ENCODE peak calls at places on chromosomes 12 and 14, in nine cellular contexts. One of them, this sample, is unnamed. For H3K4me1 and H3K36me3, the result is how much of the 10 kb centered on the place peaks cover.

GRCh38 chr12:78864483-78865296 is at the start of gene SYT1:
- DNase-seq in pancreas: peak
- DNase-seq in Peyer's patch: peak
- DNase-seq in PC-3: peak
- DNase-seq in DND-41: no peak
- DNase-seq in GM23248: peak
- DNase-seq in heart right ventricle: no peak
- DNase-seq in PC-9: peak
- DNase-seq in cardiac muscle cell: peak
- DNase-seq in this sample: no peak

GRCh38 chr14:96624661-96625435 is 122.7 kb downstream of the PAPOLA start:
- DNase-seq in pancreas: no peak
- DNase-seq in Peyer's patch: no peak
- DNase-seq in PC-3: no peak
- DNase-seq in DND-41: no peak
- DNase-seq in GM23248: peak
- DNase-seq in heart right ventricle: no peak
- DNase-seq in PC-9: no peak
- DNase-seq in cardiac muscle cell: no peak
- DNase-seq in this sample: no peak

GRCh38 chr12:90058721-90059120 is 350.1 kb upstream of the ATP2B1 start:
- DNase-seq in pancreas: no peak
- DNase-seq in Peyer's patch: no peak
- DNase-seq in PC-3: peak
- DNase-seq in DND-41: no peak
- DNase-seq in GM23248: peak
- DNase-seq in heart right ventricle: peak
- DNase-seq in PC-9: no peak
- DNase-seq in cardiac muscle cell: no peak
- DNase-seq in this sample: no peak

GRCh38 chr14:31297701-31298344 is 90.2 kb upstream of the HECTD1 start:
- DNase-seq in pancreas: no peak
- DNase-seq in Peyer's patch: no peak
- DNase-seq in PC-3: peak
- DNase-seq in DND-41: no peak
- DNase-seq in GM23248: peak
- DNase-seq in heart right ventricle: no peak
- DNase-seq in PC-9: no peak
- DNase-seq in cardiac muscle cell: no peak
- DNase-seq in this sample: no peak

GRCh38 chr14:94659953-94660946 is 48.1 kb downstream of the SERPINA3 start:
- DNase-seq in pancreas: no peak
- DNase-seq in Peyer's patch: no peak
- DNase-seq in PC-3: no peak
- DNase-seq in DND-41: no peak
- DNase-seq in GM23248: peak
- DNase-seq in heart right ventricle: no peak
- DNase-seq in PC-9: no peak
- DNase-seq in cardiac muscle cell: no peak
- DNase-seq in this sample: no peak

GRCh38 chr14:55448146-55448614 is 7.8 kb upstream of the TBPL2 start:
- DNase-seq in pancreas: no peak
- DNase-seq in Peyer's patch: no peak
- DNase-seq in PC-3: peak
- DNase-seq in DND-41: no peak
- DNase-seq in GM23248: peak
- DNase-seq in heart right ventricle: peak
- DNase-seq in PC-9: peak
- DNase-seq in cardiac muscle cell: no peak
- DNase-seq in this sample: no peak

GRCh38 chr12:98983647-98984046 is 338.6 kb downstream of the APAF1 start:
- DNase-seq in pancreas: no peak
- DNase-seq in Peyer's patch: no peak
- DNase-seq in PC-3: no peak
- DNase-seq in DND-41: no peak
- DNase-seq in GM23248: peak
- DNase-seq in heart right ventricle: no peak
- DNase-seq in PC-9: no peak
- DNase-seq in cardiac muscle cell: no peak
- DNase-seq in this sample: no peak

GRCh38 chr14:29242755-29243340 is 476.3 kb downstream of the FOXG1 start:
- DNase-seq in pancreas: no peak
- DNase-seq in Peyer's patch: no peak
- DNase-seq in PC-3: peak
- DNase-seq in DND-41: no peak
- DNase-seq in GM23248: peak
- DNase-seq in heart right ventricle: no peak
- DNase-seq in PC-9: no peak
- DNase-seq in cardiac muscle cell: no peak
- DNase-seq in this sample: no peak

GRCh38 chr12:14873440-14874185 is 12.0 kb downstream of the MGP start:
- DNase-seq in pancreas: no peak
- DNase-seq in Peyer's patch: no peak
- DNase-seq in PC-3: no peak
- DNase-seq in DND-41: no peak
- DNase-seq in GM23248: no peak
- DNase-seq in heart right ventricle: no peak
- DNase-seq in PC-9: no peak
- DNase-seq in cardiac muscle cell: no peak
- DNase-seq in this sample: no peak

GRCh38 chr12:91017511-91018263 is 12.9 kb upstream of the EPYC start:
- DNase-seq in pancreas: no peak
- DNase-seq in Peyer's patch: no peak
- DNase-seq in PC-3: no peak
- DNase-seq in DND-41: no peak
- DNase-seq in GM23248: no peak
- DNase-seq in heart right ventricle: no peak
- DNase-seq in PC-9: no peak
- DNase-seq in cardiac muscle cell: no peak
- DNase-seq in this sample: no peak

GRCh38 chr14:26702721-26703250 is 105.0 kb upstream of the NOVA1 start:
- DNase-seq in pancreas: no peak
- DNase-seq in Peyer's patch: no peak
- DNase-seq in PC-3: peak
- DNase-seq in DND-41: no peak
- DNase-seq in GM23248: peak
- DNase-seq in heart right ventricle: no peak
- DNase-seq in PC-9: no peak
- DNase-seq in cardiac muscle cell: no peak
- DNase-seq in this sample: no peak

GRCh38 chr12:57890191-57891120 is 43.9 kb upstream of the CTDSP2 start:
- DNase-seq in pancreas: no peak
- DNase-seq in Peyer's patch: no peak
- DNase-seq in PC-3: peak
- DNase-seq in DND-41: no peak
- DNase-seq in GM23248: peak
- DNase-seq in heart right ventricle: no peak
- DNase-seq in PC-9: no peak
- DNase-seq in cardiac muscle cell: no peak
- DNase-seq in this sample: no peak

GRCh38 chr12:6866920-6867406 is 368 bp upstream of the TPI1 start:
- DNase-seq in pancreas: no peak
- DNase-seq in Peyer's patch: no peak
- DNase-seq in PC-3: peak
- DNase-seq in DND-41: no peak
- DNase-seq in GM23248: peak
- DNase-seq in heart right ventricle: no peak
- DNase-seq in PC-9: no peak
- DNase-seq in cardiac muscle cell: no peak
- DNase-seq in this sample: no peak

GRCh38 chr12:6866163-6866919 is 990 bp upstream of the TPI1 start:
- DNase-seq in pancreas: no peak
- DNase-seq in Peyer's patch: no peak
- DNase-seq in PC-3: no peak
- DNase-seq in DND-41: no peak
- DNase-seq in GM23248: no peak
- DNase-seq in heart right ventricle: no peak
- DNase-seq in PC-9: no peak
- DNase-seq in cardiac muscle cell: no peak
- DNase-seq in this sample: no peak

GRCh38 chr12:6869049-6870021 is 2.0 kb downstream of the TPI1 start:
- DNase-seq in pancreas: peak
- DNase-seq in Peyer's patch: peak
- DNase-seq in PC-3: peak
- DNase-seq in DND-41: peak
- DNase-seq in GM23248: peak
- DNase-seq in heart right ventricle: peak
- DNase-seq in PC-9: peak
- DNase-seq in cardiac muscle cell: peak
- DNase-seq in this sample: peak

GRCh38 chr12:6868211-6869048 is 1.1 kb downstream of the TPI1 start:
- DNase-seq in pancreas: no peak
- DNase-seq in Peyer's patch: no peak
- DNase-seq in PC-3: no peak
- DNase-seq in DND-41: peak
- DNase-seq in GM23248: peak
- DNase-seq in heart right ventricle: no peak
- DNase-seq in PC-9: no peak
- DNase-seq in cardiac muscle cell: no peak
- DNase-seq in this sample: peak

GRCh38 chr12:6867407-6868210 is at the start of gene TPI1:
- DNase-seq in pancreas: peak
- DNase-seq in Peyer's patch: peak
- DNase-seq in PC-3: peak
- DNase-seq in DND-41: peak
- DNase-seq in GM23248: peak
- DNase-seq in heart right ventricle: peak
- DNase-seq in PC-9: peak
- DNase-seq in cardiac muscle cell: peak
- DNase-seq in this sample: peak
- H3K4me1 ChIP-seq in pancreas: under half
- H3K4me1 ChIP-seq in Peyer's patch: under half
- H3K4me1 ChIP-seq in PC-3: under half
- H3K4me1 ChIP-seq in DND-41: half or more
- H3K4me1 ChIP-seq in GM23248: under half
- H3K4me1 ChIP-seq in heart right ventricle: under half
- H3K4me1 ChIP-seq in PC-9: under half
- H3K4me1 ChIP-seq in cardiac muscle cell: under half
- H3K4me1 ChIP-seq in this sample: under half

GRCh38 chr14:36306836-36307235 is 13.6 kb downstream of the MBIP start:
- DNase-seq in pancreas: no peak
- DNase-seq in Peyer's patch: no peak
- DNase-seq in PC-3: no peak
- DNase-seq in DND-41: no peak
- DNase-seq in GM23248: no peak
- DNase-seq in heart right ventricle: no peak
- DNase-seq in PC-9: no peak
- DNase-seq in cardiac muscle cell: no peak
- DNase-seq in this sample: no peak

GRCh38 chr14:36301159-36301558 is 19.3 kb downstream of the MBIP start:
- DNase-seq in pancreas: no peak
- DNase-seq in Peyer's patch: no peak
- DNase-seq in PC-3: no peak
- DNase-seq in DND-41: no peak
- DNase-seq in GM23248: peak
- DNase-seq in heart right ventricle: no peak
- DNase-seq in PC-9: no peak
- DNase-seq in cardiac muscle cell: no peak
- DNase-seq in this sample: no peak

GRCh38 chr14:36300337-36300736 is 20.1 kb downstream of the MBIP start:
- DNase-seq in pancreas: no peak
- DNase-seq in Peyer's patch: no peak
- DNase-seq in PC-3: peak
- DNase-seq in DND-41: no peak
- DNase-seq in GM23248: peak
- DNase-seq in heart right ventricle: no peak
- DNase-seq in PC-9: no peak
- DNase-seq in cardiac muscle cell: no peak
- DNase-seq in this sample: no peak

DNA sequence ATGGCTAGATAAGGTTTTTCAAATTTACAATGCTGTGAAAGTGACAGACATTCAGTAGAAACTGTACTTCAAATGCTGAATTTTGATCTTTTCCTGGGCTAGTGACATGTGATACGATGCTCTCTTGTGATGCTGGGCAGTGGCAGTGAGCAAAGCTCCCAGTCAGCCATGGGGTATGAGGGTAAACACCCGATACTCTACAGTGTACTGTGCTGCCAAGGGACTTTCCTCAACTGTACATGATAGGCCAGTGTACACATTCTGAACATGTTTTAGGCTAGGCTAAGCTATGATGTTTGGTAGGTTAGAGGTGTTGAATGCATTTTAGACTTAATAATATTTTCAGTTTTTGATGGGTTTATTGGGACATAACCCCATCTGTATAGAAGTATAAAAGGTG is 17.6 kb downstream of the MBIP start:
- DNase-seq in pancreas: no peak
- DNase-seq in Peyer's patch: no peak
- DNase-seq in PC-3: no peak
- DNase-seq in DND-41: no peak
- DNase-seq in GM23248: no peak
- DNase-seq in heart right ventricle: no peak
- DNase-seq in PC-9: no peak
- DNase-seq in cardiac muscle cell: no peak
- DNase-seq in this sample: no peak
- H3K36me3 ChIP-seq in pancreas: under half
- H3K36me3 ChIP-seq in Peyer's patch: half or more
- H3K36me3 ChIP-seq in PC-3: under half
- H3K36me3 ChIP-seq in DND-41: under half
- H3K36me3 ChIP-seq in GM23248: half or more
- H3K36me3 ChIP-seq in heart right ventricle: under half
- H3K36me3 ChIP-seq in PC-9: under half
- H3K36me3 ChIP-seq in cardiac muscle cell: under half
- H3K36me3 ChIP-seq in this sample: half or more

GRCh38 chr14:20440465-20440864 is 4.5 kb upstream of the KLHL33 start:
- DNase-seq in pancreas: no peak
- DNase-seq in Peyer's patch: no peak
- DNase-seq in PC-3: no peak
- DNase-seq in DND-41: no peak
- DNase-seq in GM23248: no peak
- DNase-seq in heart right ventricle: no peak
- DNase-seq in PC-9: no peak
- DNase-seq in cardiac muscle cell: no peak
- DNase-seq in this sample: no peak
- H3K27ac ChIP-seq in pancreas: no peak
- H3K27ac ChIP-seq in Peyer's patch: no peak
- H3K27ac ChIP-seq in PC-3: no peak
- H3K27ac ChIP-seq in DND-41: no peak
- H3K27ac ChIP-seq in GM23248: no peak
- H3K27ac ChIP-seq in heart right ventricle: no peak
- H3K27ac ChIP-seq in PC-9: no peak
- H3K27ac ChIP-seq in cardiac muscle cell: no peak
- H3K27ac ChIP-seq in this sample: no peak

DNA sequence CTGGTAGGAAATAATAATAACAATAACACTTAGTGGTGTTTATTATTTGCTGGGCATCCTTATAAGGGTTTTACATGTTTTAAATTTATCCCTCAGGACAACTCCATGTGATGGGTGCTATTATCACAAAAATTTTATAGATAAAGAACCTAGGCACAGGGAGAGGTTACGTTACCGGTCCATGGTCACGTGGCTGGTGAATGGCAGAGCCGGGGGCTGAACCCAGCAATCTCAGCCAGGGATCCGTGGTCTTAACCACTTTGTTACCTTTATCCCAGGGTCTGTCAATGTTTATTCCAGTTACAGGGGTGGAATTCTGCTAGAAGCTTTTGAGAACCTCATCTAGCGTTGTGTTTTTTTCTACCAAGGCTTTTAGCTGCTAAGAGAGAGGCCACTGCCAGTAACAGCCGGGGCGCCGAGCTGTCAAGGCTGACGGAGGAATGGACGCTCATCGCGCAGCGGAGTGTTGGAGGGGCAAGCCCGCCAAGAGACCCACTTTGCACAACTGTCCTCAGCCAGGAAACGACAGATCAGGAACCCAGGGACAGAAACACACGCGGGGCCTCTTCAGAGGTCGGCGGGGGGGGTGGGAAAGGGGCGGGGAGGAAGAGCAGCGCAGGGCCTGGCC is 418 bp downstream of the AMN1 start:
- DNase-seq in pancreas: no peak
- DNase-seq in Peyer's patch: peak
- DNase-seq in PC-3: no peak
- DNase-seq in DND-41: no peak
- DNase-seq in GM23248: peak
- DNase-seq in heart right ventricle: peak
- DNase-seq in PC-9: no peak
- DNase-seq in cardiac muscle cell: no peak
- DNase-seq in this sample: no peak
- H3K4me1 ChIP-seq in pancreas: under half
- H3K4me1 ChIP-seq in Peyer's patch: under half
- H3K4me1 ChIP-seq in PC-3: under half
- H3K4me1 ChIP-seq in DND-41: under half
- H3K4me1 ChIP-seq in GM23248: under half
- H3K4me1 ChIP-seq in heart right ventricle: half or more
- H3K4me1 ChIP-seq in PC-9: under half
- H3K4me1 ChIP-seq in cardiac muscle cell: under half
- H3K4me1 ChIP-seq in this sample: under half